ENCODE peak calls at places on chromosomes 1 and 21, in five cellular contexts. Z is brain microvascular endothelial cell, R is fibroblast of the aortic adventitia, H is progenitor cell of endocrine pancreas, C is AG04450. K is an unnamed sample.

GRCh38 chr1:46039571-46040052 is 92.8 kb downstream of the PIK3R3 start:
- DNase-seq in Z (no peak), R (peak), H (no peak), C (no peak), K (no peak)

GRCh38 chr1:101820080-101820479 is 176.6 kb downstream of the OLFM3 start:
- DNase-seq in Z (peak), R (peak), H (peak), C (no peak), K (peak)

GRCh38 chr1:45340816-45341215 is 576 bp upstream of the MUTYH start:
- DNase-seq in Z (no peak), R (peak), H (no peak), C (no peak), K (no peak)

GRCh38 chr1:209160230-209160629 is 423.3 kb upstream of the CAMK1G start:
- DNase-seq in Z (no peak), R (no peak), H (no peak), C (no peak), K (no peak)

GRCh38 chr1:212903664-212904063 is 45.6 kb downstream of the FLVCR1 start:
- DNase-seq in Z (no peak), R (no peak), H (no peak), C (no peak), K (no peak)

GRCh38 chr1:247855911-247856310 is 1.1 kb upstream of the TRIM58 start:
- DNase-seq in Z (no peak), R (no peak), H (no peak), C (no peak), K (no peak)

GRCh38 chr1:205775717-205776056 is 405 bp upstream of the RAB29 start:
- DNase-seq in Z (peak), R (peak), H (no peak), C (no peak), K (no peak)

GRCh38 chr21:14474995-14475394 is 71.1 kb downstream of the SAMSN1 start:
- DNase-seq in Z (no peak), R (no peak), H (no peak), C (no peak), K (no peak)

GRCh38 chr1:192907545-192908243 is 98.9 kb downstream of the RGS2 start:
- DNase-seq in Z (peak), R (peak), H (no peak), C (no peak), K (peak)

GRCh38 chr21:26041441-26042180 is 129.0 kb downstream of the APP start:
- DNase-seq in Z (peak), R (peak), H (no peak), C (no peak), K (no peak)

GRCh38 chr1:222769181-222769580 is 32.2 kb downstream of the FAM177B start:
- DNase-seq in Z (no peak), R (no peak), H (no peak), C (no peak), K (no peak)

GRCh38 chr1:22895357-22895756 is 77.3 kb downstream of the LACTBL1 start:
- DNase-seq in Z (no peak), R (no peak), H (no peak), C (no peak), K (no peak)

GRCh38 chr21:43338951-43339350 is 88.0 kb downstream of the SIK1 start:
- DNase-seq in Z (no peak), R (no peak), H (no peak), C (no peak), K (no peak)

GRCh38 chr1:206823725-206824124 is 41.7 kb upstream of the IL20 start:
- DNase-seq in Z (no peak), R (peak), H (no peak), C (no peak), K (no peak)

GRCh38 chr1:213244664-213245091 is 193.6 kb downstream of the RPS6KC1 start:
- DNase-seq in Z (peak), R (peak), H (peak), C (peak), K (peak)

GRCh38 chr1:219066631-219067349 is 106.9 kb upstream of the LYPLAL1 start:
- DNase-seq in Z (peak), R (peak), H (no peak), C (no peak), K (peak)

GRCh38 chr1:17356387-17356992 is 15.5 kb upstream of the PADI6 start:
- DNase-seq in Z (no peak), R (no peak), H (no peak), C (no peak), K (no peak)

GRCh38 chr1:24551290-24551859 is 4.5 kb upstream of the NCMAP start:
- DNase-seq in Z (no peak), R (no peak), H (no peak), C (no peak), K (no peak)

GRCh38 chr1:53738205-53739108 is 507 bp downstream of the GLIS1 start:
- DNase-seq in Z (no peak), R (no peak), H (no peak), C (no peak), K (no peak)

GRCh38 chr1:36567601-36568341 is 85.1 kb upstream of the CSF3R start:
- DNase-seq in Z (no peak), R (no peak), H (no peak), C (no peak), K (no peak)

GRCh38 chr1:2084306-2084705 is 34.1 kb downstream of the PRKCZ start:
- DNase-seq in Z (no peak), R (no peak), H (no peak), C (no peak), K (no peak)

GRCh38 chr1:239814306-239814881 is 277.3 kb upstream of the FMN2 start:
- DNase-seq in Z (peak), R (peak), H (no peak), C (no peak), K (peak)

GRCh38 chr1:223031690-223032601 is 111.1 kb downstream of the TLR5 start:
- DNase-seq in Z (no peak), R (peak), H (no peak), C (no peak), K (no peak)

GRCh38 chr1:20411196-20411980 is 74.6 kb downstream of the CAMK2N1 start:
- DNase-seq in Z (peak), R (peak), H (no peak), C (peak), K (peak)

GRCh38 chr1:164689672-164690655 is 131.0 kb downstream of the PBX1 start:
- DNase-seq in Z (no peak), R (no peak), H (no peak), C (no peak), K (no peak)

GRCh38 chr1:97668945-97669344 is 251.9 kb downstream of the DPYD start:
- DNase-seq in Z (peak), R (peak), H (no peak), C (no peak), K (peak)

GRCh38 chr1:178093958-178094751 is at the start of gene RASAL2:
- DNase-seq in Z (peak), R (peak), H (peak), C (no peak), K (no peak)

GRCh38 chr1:166069390-166069789 is 97.4 kb downstream of the FAM78B start:
- DNase-seq in Z (no peak), R (peak), H (peak), C (no peak), K (no peak)

GRCh38 chr1:24186993-24187790 is at the start of gene IFNLR1:
- DNase-seq in Z (no peak), R (peak), H (peak), C (no peak), K (no peak)

GRCh38 chr1:224432672-224433040 is 1.9 kb downstream of the WDR26 start:
- DNase-seq in Z (peak), R (peak), H (no peak), C (no peak), K (no peak)

GRCh38 chr1:210702512-210702911 is 373.8 kb downstream of the HHAT start:
- DNase-seq in Z (no peak), R (no peak), H (no peak), C (no peak), K (no peak)

GRCh38 chr1:17427696-17428660 is 11.5 kb downstream of the RCC2 start:
- DNase-seq in Z (no peak), R (no peak), H (no peak), C (no peak), K (no peak)

GRCh38 chr1:157274698-157275534 is 136.7 kb upstream of the ETV3 start:
- DNase-seq in Z (peak), R (peak), H (no peak), C (no peak), K (no peak)

GRCh38 chr21:27569091-27569490 is 602.2 kb upstream of the ADAMTS5 start:
- DNase-seq in Z (no peak), R (peak), H (no peak), C (no peak), K (no peak)

GRCh38 chr1:1157914-1158710 is 15.6 kb upstream of the TTLL10 start:
- DNase-seq in Z (no peak), R (peak), H (peak), C (no peak), K (no peak)

GRCh38 chr1:25799758-25800537 is at the start of gene SELENON:
- DNase-seq in Z (no peak), R (peak), H (peak), C (no peak), K (no peak)

GRCh38 chr1:85824066-85824835 is 116.0 kb upstream of the ZNHIT6 start:
- DNase-seq in Z (no peak), R (no peak), H (no peak), C (no peak), K (no peak)

GRCh38 chr1:19762175-19762779 is 37.4 kb downstream of the TMCO4 start:
- DNase-seq in Z (peak), R (peak), H (peak), C (no peak), K (no peak)

GRCh38 chr1:161089251-161089924 is at the start of gene NECTIN4:
- DNase-seq in Z (no peak), R (no peak), H (no peak), C (no peak), K (no peak)

DNA sequence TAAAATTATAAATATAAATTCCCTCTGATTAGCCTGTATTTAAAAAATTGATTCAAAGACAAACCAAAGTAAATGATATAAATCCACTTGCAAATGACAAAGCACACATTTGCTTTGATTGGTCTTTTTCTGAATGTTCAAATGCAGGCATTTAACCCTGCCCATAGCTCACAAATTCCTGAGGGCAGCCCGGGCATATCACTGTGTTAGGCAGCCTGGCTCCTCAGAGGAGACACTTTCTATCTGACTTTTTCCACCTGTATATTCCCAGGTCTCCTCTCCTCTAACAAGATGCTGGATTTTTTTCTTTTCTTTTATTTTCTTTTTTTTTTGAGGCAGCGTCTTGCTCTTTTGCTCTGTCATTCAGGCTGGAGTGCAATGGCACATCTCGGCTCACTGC is 50.1 kb upstream of the TSNAX start:
- DNase-seq in Z (no peak), R (no peak), H (no peak), C (no peak), K (no peak)
- TF ChIP-seq CTCF in Z (no peak), R (no peak), H (no peak), C (no peak), K (no peak)

DNA sequence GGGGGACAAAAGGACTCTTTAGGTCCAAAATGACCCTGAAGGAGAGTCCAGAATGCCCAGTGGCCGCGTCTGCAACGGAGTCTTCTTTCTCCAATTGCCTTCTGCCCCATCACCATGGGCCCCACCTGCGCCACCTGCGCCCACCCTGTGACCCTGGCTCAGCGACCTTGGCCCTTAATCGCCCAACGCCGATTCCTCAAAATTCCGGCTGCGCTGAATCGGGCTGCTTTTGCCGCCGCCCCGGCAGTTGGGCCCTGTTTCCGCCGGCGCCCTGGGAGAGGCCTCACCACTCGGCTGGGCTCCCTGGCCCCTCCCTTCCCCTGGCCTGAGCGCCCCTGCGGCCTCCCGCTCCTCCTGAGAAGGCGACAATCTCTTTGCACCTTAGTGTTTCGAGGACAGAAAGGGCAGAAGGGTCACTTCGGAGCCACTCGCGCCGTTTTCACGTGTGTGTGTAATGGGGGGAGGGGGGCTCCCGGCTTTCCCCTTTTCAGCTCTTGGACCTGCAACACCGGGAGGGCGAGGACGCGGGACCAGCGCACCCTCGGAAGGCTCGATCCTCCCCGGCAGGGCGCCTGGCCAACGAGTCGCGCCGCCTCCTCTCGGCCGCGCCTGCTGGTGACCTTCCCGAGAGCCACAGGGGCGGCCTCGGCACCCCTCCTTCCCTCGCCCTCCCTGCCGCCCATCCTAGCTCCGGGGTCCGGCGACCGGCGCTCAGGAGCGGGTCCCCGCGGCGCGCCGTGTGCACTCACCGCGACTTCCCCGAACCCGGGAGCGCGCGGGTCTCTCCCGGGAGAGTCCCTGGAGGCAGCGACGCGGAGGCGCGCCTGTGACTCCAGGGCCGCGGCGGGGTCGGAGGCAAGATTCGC is 522 bp upstream of the SIM2 start:
- DNase-seq in Z (no peak), R (no peak), H (no peak), C (no peak), K (no peak)
- TF ChIP-seq CTCF in Z (no peak), R (no peak), H (no peak), C (no peak), K (no peak)

GRCh38 chr1:34749983-34750382 is 4.9 kb upstream of the GJB5 start:
- DNase-seq in Z (no peak), R (no peak), H (no peak), C (no peak), K (no peak)
- TF ChIP-seq CTCF in Z (no peak), R (no peak), H (no peak), C (no peak), K (no peak)

GRCh38 chr1:14999441-14999840 is 154.1 kb upstream of the TMEM51 start:
- DNase-seq in Z (no peak), R (no peak), H (no peak), C (no peak), K (no peak)

GRCh38 chr1:15001317-15001900 is 152.1 kb upstream of the TMEM51 start:
- DNase-seq in Z (no peak), R (no peak), H (no peak), C (no peak), K (no peak)

GRCh38 chr1:15000671-15001070 is 152.9 kb upstream of the TMEM51 start:
- DNase-seq in Z (no peak), R (no peak), H (no peak), C (no peak), K (no peak)

GRCh38 chr1:14997646-14998276 is 155.8 kb upstream of the TMEM51 start:
- DNase-seq in Z (no peak), R (no peak), H (no peak), C (no peak), K (no peak)

DNA sequence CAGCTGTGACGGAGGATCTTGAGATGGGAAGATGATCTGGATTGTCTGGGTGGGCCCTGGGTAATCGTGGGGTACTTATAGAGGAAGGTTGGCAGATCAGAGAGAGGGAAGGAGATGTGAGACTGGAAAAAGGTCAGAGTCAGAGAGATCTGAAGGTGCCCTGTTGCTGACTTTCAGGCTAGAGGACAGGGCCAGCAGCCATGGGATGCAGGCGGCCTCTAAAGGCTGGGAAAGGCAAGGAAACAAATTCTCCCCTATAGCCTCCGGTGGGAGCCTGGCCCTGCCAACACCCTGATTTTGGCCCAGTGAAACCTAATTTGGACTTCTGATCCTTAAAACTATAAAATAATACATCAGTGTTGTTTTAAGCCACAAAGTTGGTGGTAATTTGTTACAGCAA is 153.5 kb upstream of the TMEM51 start:
- DNase-seq in Z (no peak), R (no peak), H (no peak), C (no peak), K (no peak)
- TF ChIP-seq CTCF in Z (peak), R (no peak), H (no peak), C (no peak), K (peak)

GRCh38 chr1:89279011-89279466 is 6.4 kb upstream of the GBP5 start:
- DNase-seq in Z (no peak), R (no peak), H (no peak), C (no peak), K (no peak)

GRCh38 chr1:89274431-89274857 is 1.8 kb upstream of the GBP5 start:
- DNase-seq in Z (no peak), R (peak), H (no peak), C (no peak), K (peak)

GRCh38 chr1:89277725-89278124 is 5.1 kb upstream of the GBP5 start:
- DNase-seq in Z (no peak), R (no peak), H (no peak), C (no peak), K (no peak)

GRCh38 chr1:89273324-89273778 is 691 bp upstream of the GBP5 start:
- DNase-seq in Z (no peak), R (no peak), H (no peak), C (no peak), K (no peak)

GRCh38 chr1:89276690-89277089 is 4.0 kb upstream of the GBP5 start:
- DNase-seq in Z (no peak), R (peak), H (no peak), C (no peak), K (no peak)
- TF ChIP-seq CTCF in Z (no peak), R (no peak), H (no peak), C (no peak), K (no peak)

K was measured in epithelial cell of proximal tubule.